ENCODE peak calls at places on chromosomes 7 and 10, in ten cellular contexts. L is GM13976; M is central memory CD4-positive, alpha-beta T cell; Y is iris pigment epithelial cell; E is endothelial cell; Q is activated CD4-positive, alpha-beta T cell treated with anti-CD3 and anti-CD28 coated beads for 24 hours; P is Right ventricle myocardium inferior; I is ureter; O is activated CD4-positive, CD25-positive, alpha-beta regulatory T cell treated with anti-CD3 and anti-CD28 coated beads, Interleukin-2, amount 50 U/mL, for 72 hours; C is GM12878. R is an unnamed sample.

GRCh38 chr10:31615129-31615528 is 296.1 kb downstream of the ZEB1 start:
- DNase-seq in L (no peak), M (no peak), Y (no peak), E (no peak), Q (no peak), P (no peak), I (no peak), O (no peak), C (no peak), R (no peak)

GRCh38 chr10:95394161-95394880 is 103.5 kb upstream of the PDLIM1 start:
- DNase-seq in L (no peak), M (no peak), Y (no peak), E (no peak), Q (no peak), P (no peak), I (no peak), O (no peak), C (peak; percentile 55), R (peak; percentile 38)

GRCh38 chr10:110498087-110498981 is 627 bp downstream of the DUSP5 start:
- DNase-seq in L (peak; percentile 56), M (peak; percentile 60), Y (peak; percentile 60), E (peak; percentile 51), Q (peak; percentile 43), P (peak; percentile 84), I (no peak), O (peak; percentile 68), C (no peak), R (no peak)

GRCh38 chr10:29461042-29461441 is 172.2 kb downstream of the LYZL1 start:
- DNase-seq in L (no peak), M (no peak), Y (no peak), E (no peak), Q (no peak), P (no peak), I (no peak), O (no peak), C (no peak), R (no peak)

GRCh38 chr7:21572331-21572730 is 29.5 kb downstream of the DNAH11 start:
- DNase-seq in L (no peak), M (no peak), Y (no peak), E (no peak), Q (no peak), P (no peak), I (no peak), O (no peak), C (no peak), R (no peak)

GRCh38 chr10:60892571-60892970 is 51.4 kb downstream of the RHOBTB1 start:
- DNase-seq in L (no peak), M (no peak), Y (no peak), E (no peak), Q (no peak), P (no peak), I (no peak), O (no peak), C (no peak), R (no peak)

GRCh38 chr7:151025924-151026671 is 1.8 kb upstream of the ATG9B start:
- DNase-seq in L (no peak), M (no peak), Y (peak; percentile 40), E (no peak), Q (no peak), P (peak; percentile 1), I (no peak), O (no peak), C (no peak), R (no peak)

GRCh38 chr7:42292991-42293521 is 56.0 kb upstream of the GLI3 start:
- DNase-seq in L (no peak), M (no peak), Y (peak; percentile 6), E (no peak), Q (no peak), P (no peak), I (peak; percentile 50), O (no peak), C (no peak), R (no peak)

GRCh38 chr10:121221991-121222390 is 370.8 kb downstream of the WDR11 start:
- DNase-seq in L (no peak), M (no peak), Y (no peak), E (no peak), Q (no peak), P (no peak), I (no peak), O (no peak), C (no peak), R (no peak)

GRCh38 chr10:21517134-21517982 is 8.1 kb downstream of the SKIDA1 start:
- DNase-seq in L (no peak), M (no peak), Y (no peak), E (peak; percentile 31), Q (no peak), P (peak; percentile 81), I (peak; percentile 56), O (no peak), C (no peak), R (no peak)

GRCh38 chr10:132626761-132627735 is 89.5 kb downstream of the INPP5A start:
- DNase-seq in L (no peak), M (no peak), Y (no peak), E (no peak), Q (no peak), P (peak; percentile 50), I (no peak), O (peak; percentile 22), C (no peak), R (no peak)

GRCh38 chr7:76185187-76185915 is 16.3 kb upstream of the SRRM3 start:
- DNase-seq in L (no peak), M (no peak), Y (no peak), E (no peak), Q (no peak), P (no peak), I (no peak), O (no peak), C (no peak), R (no peak)

GRCh38 chr7:51139796-51140195 is 176.8 kb downstream of the COBL start:
- DNase-seq in L (no peak), M (no peak), Y (no peak), E (no peak), Q (no peak), P (no peak), I (peak; percentile 58), O (no peak), C (no peak), R (no peak)

GRCh38 chr10:124558901-124559321 is 97.3 kb downstream of the LHPP start:
- DNase-seq in L (no peak), M (no peak), Y (peak; percentile 26), E (no peak), Q (no peak), P (peak; percentile 50), I (no peak), O (no peak), C (no peak), R (no peak)

GRCh38 chr7:154440656-154441055 is 388.5 kb downstream of the DPP6 start:
- DNase-seq in L (no peak), M (no peak), Y (no peak), E (no peak), Q (no peak), P (no peak), I (no peak), O (no peak), C (no peak), R (no peak)

GRCh38 chr10:131020775-131021174 is 290.7 kb downstream of the TCERG1L start:
- DNase-seq in L (no peak), M (no peak), Y (no peak), E (no peak), Q (no peak), P (no peak), I (no peak), O (no peak), C (no peak), R (no peak)

GRCh38 chr7:105820667-105821066 is 55.7 kb downstream of the ATXN7L1 start:
- DNase-seq in L (no peak), M (no peak), Y (no peak), E (no peak), Q (no peak), P (no peak), I (no peak), O (no peak), C (no peak), R (no peak)

GRCh38 chr10:100571069-100571817 is 35.5 kb downstream of the HIF1AN start:
- DNase-seq in L (no peak), M (no peak), Y (no peak), E (no peak), Q (no peak), P (no peak), I (no peak), O (no peak), C (no peak), R (no peak)

GRCh38 chr7:81725496-81726117 is 44.2 kb downstream of the HGF start:
- DNase-seq in L (no peak), M (no peak), Y (peak; percentile 96), E (no peak), Q (no peak), P (no peak), I (no peak), O (no peak), C (no peak), R (no peak)

GRCh38 chr7:130386876-130387275 is 6.6 kb downstream of the CPA1 start:
- DNase-seq in L (no peak), M (no peak), Y (no peak), E (no peak), Q (no peak), P (no peak), I (no peak), O (no peak), C (no peak), R (no peak)

GRCh38 chr10:6228010-6228511 is 25.3 kb downstream of the PFKFB3 start:
- DNase-seq in L (no peak), M (no peak), Y (peak; percentile 69), E (no peak), Q (no peak), P (no peak), I (no peak), O (no peak), C (no peak), R (no peak)

GRCh38 chr10:117216611-117217195 is 19.4 kb downstream of the KCNK18 start:
- DNase-seq in L (peak; percentile 93), M (peak; percentile 49), Y (peak; percentile 57), E (peak; percentile 88), Q (peak; percentile 49), P (peak; percentile 90), I (peak; percentile 62), O (peak; percentile 80), C (no peak), R (peak; percentile 61)

GRCh38 chr10:73593812-73594211 is 2.7 kb upstream of the USP54 start:
- DNase-seq in L (no peak), M (no peak), Y (no peak), E (no peak), Q (no peak), P (no peak), I (no peak), O (no peak), C (no peak), R (no peak)

GRCh38 chr7:148868378-148868674 is 15.8 kb downstream of the EZH2 start:
- DNase-seq in L (no peak), M (no peak), Y (no peak), E (no peak), Q (no peak), P (no peak), I (no peak), O (no peak), C (no peak), R (no peak)

GRCh38 chr7:135650831-135651573 is 11.3 kb upstream of the STMP1 start:
- DNase-seq in L (no peak), M (no peak), Y (peak; percentile 21), E (no peak), Q (no peak), P (no peak), I (no peak), O (no peak), C (no peak), R (no peak)

GRCh38 chr7:141144921-141145629 is 71.2 kb downstream of the TMEM178B start:
- DNase-seq in L (no peak), M (no peak), Y (no peak), E (no peak), Q (no peak), P (no peak), I (no peak), O (no peak), C (no peak), R (no peak)

GRCh38 chr7:123570390-123571182 is 13.0 kb upstream of the NDUFA5 start:
- DNase-seq in L (no peak), M (no peak), Y (peak; percentile 15), E (no peak), Q (no peak), P (no peak), I (no peak), O (no peak), C (no peak), R (no peak)

GRCh38 chr7:134865001-134865845 is 85.8 kb downstream of the CALD1 start:
- DNase-seq in L (peak; percentile 22), M (peak; percentile 51), Y (peak; percentile 77), E (no peak), Q (no peak), P (no peak), I (no peak), O (no peak), C (peak; percentile 19), R (no peak)

R was measured in D721Med.